ENCODE peak calls at places on chromosomes 2 and 18, in six cellular contexts. P, L, I, W, J and T are unnamed samples.
A peak's percentile ranks its signal among the peaks of the same experiment; 100 is the strongest.

GRCh38 chr2:220855296-220855695 is 716.8 kb downstream of the EPHA4 start:
- DNase-seq in L (no peak), P (no peak), J (no peak), W (no peak), I (no peak), T (no peak)

GRCh38 chr2:137910641-137911040 is 53.6 kb upstream of the HNMT start:
- DNase-seq in W (peak; percentile 19), I (no peak), J (peak; percentile 77), L (no peak), P (no peak), T (no peak)

GRCh38 chr2:16671760-16672159 is 6.1 kb upstream of the CYRIA start:
- DNase-seq in L (no peak), J (no peak), I (no peak), P (no peak), W (no peak), T (no peak)

GRCh38 chr18:3455938-3456685 is 6.1 kb downstream of the TGIF1 start:
- DNase-seq in W (peak; percentile 83), P (no peak), L (no peak), I (no peak), J (no peak), T (no peak)

GRCh38 chr2:203476881-203477280 is 58.2 kb downstream of the RAPH1 start:
- DNase-seq in J (no peak), W (no peak), L (no peak), P (no peak), I (no peak), T (no peak)

GRCh38 chr2:74006424-74006823 is 21.7 kb downstream of the TET3 start:
- DNase-seq in J (no peak), L (peak; percentile 83), W (peak; percentile 87), P (no peak), I (no peak), T (no peak)

GRCh38 chr2:133720429-133720828 is 152.2 kb upstream of the NCKAP5 start:
- DNase-seq in J (no peak), W (no peak), I (no peak), P (no peak), L (no peak), T (no peak)

GRCh38 chr2:133407341-133407740 is 160.9 kb downstream of the NCKAP5 start:
- DNase-seq in W (no peak), P (no peak), J (no peak), I (no peak), L (no peak), T (no peak)

GRCh38 chr2:38935568-38936172 is 46.0 kb downstream of the ARHGEF33 start:
- DNase-seq in W (no peak), J (no peak), P (no peak), I (no peak), L (no peak), T (no peak)

GRCh38 chr18:31102020-31102684 is at the start of gene DSC2:
- DNase-seq in P (no peak), J (peak; percentile 88), I (peak; percentile 75), W (peak; percentile 79), L (peak; percentile 76), T (peak; percentile 81)

GRCh38 chr2:192148620-192149321 is 46.0 kb downstream of the TMEFF2 start:
- DNase-seq in W (peak; percentile 8), J (peak; percentile 17), L (no peak), I (no peak), P (no peak), T (no peak)

GRCh38 chr2:65604246-65604645 is 171.8 kb upstream of the SPRED2 start:
- DNase-seq in W (peak; percentile 17), J (no peak), I (no peak), P (no peak), L (no peak), T (no peak)

GRCh38 chr2:23566236-23567142 is 181.5 kb downstream of the KLHL29 start:
- DNase-seq in I (peak; percentile 53), W (peak; percentile 76), L (peak; percentile 92), P (no peak), J (peak; percentile 53), T (peak; percentile 51)

GRCh38 chr2:222142027-222142426 is 156.8 kb downstream of the PAX3 start:
- DNase-seq in W (peak; percentile 93), J (no peak), P (no peak), I (no peak), L (no peak), T (no peak)